ENCODE peak calls at places on chromosomes 12 and 14, in four cellular contexts. One of them, this sample, is unnamed.

GRCh38 chr12:10363922-10364838 is 25.7 kb downstream of the KLRK1 start:
- DNase-seq in IMR-90: peak
- DNase-seq in heart right ventricle: peak
- DNase-seq in lower lobe of right lung: no peak
- DNase-seq in this sample: peak

GRCh38 chr14:63524537-63525155 is 18.5 kb downstream of the PPP2R5E start:
- DNase-seq in lower lobe of right lung: no peak
- DNase-seq in IMR-90: no peak
- DNase-seq in heart right ventricle: no peak
- DNase-seq in this sample: no peak

GRCh38 chr12:14260011-14260993 is 105.2 kb upstream of the ATF7IP start:
- DNase-seq in heart right ventricle: peak
- DNase-seq in IMR-90: peak
- DNase-seq in lower lobe of right lung: peak
- DNase-seq in this sample: peak

GRCh38 chr14:22797017-22797917 is 18.0 kb downstream of the SLC7A7 start:
- DNase-seq in heart right ventricle: no peak
- DNase-seq in lower lobe of right lung: no peak
- DNase-seq in IMR-90: no peak
- DNase-seq in this sample: no peak

GRCh38 chr14:54383811-54384210 is 13.0 kb upstream of the CDKN3 start:
- DNase-seq in lower lobe of right lung: no peak
- DNase-seq in IMR-90: no peak
- DNase-seq in heart right ventricle: no peak
- DNase-seq in this sample: no peak

GRCh38 chr14:69480136-69480535 is 4.4 kb upstream of the PLEKHD1 start:
- DNase-seq in IMR-90: no peak
- DNase-seq in lower lobe of right lung: no peak
- DNase-seq in heart right ventricle: no peak
- DNase-seq in this sample: no peak

GRCh38 chr12:96047621-96048211 is 12.3 kb upstream of the LTA4H start:
- DNase-seq in lower lobe of right lung: peak
- DNase-seq in IMR-90: peak
- DNase-seq in heart right ventricle: no peak
- DNase-seq in this sample: peak

GRCh38 chr12:26100966-26101744 is 23.7 kb downstream of the BHLHE41 start:
- DNase-seq in heart right ventricle: no peak
- DNase-seq in lower lobe of right lung: no peak
- DNase-seq in IMR-90: no peak
- DNase-seq in this sample: no peak

GRCh38 chr12:66428261-66428660 is 126.0 kb downstream of the HELB start:
- DNase-seq in heart right ventricle: no peak
- DNase-seq in lower lobe of right lung: no peak
- DNase-seq in IMR-90: no peak
- DNase-seq in this sample: no peak

GRCh38 chr14:70709726-70710382 is 68.1 kb downstream of the TTC9 start:
- DNase-seq in lower lobe of right lung: no peak
- DNase-seq in heart right ventricle: no peak
- DNase-seq in IMR-90: no peak
- DNase-seq in this sample: no peak

GRCh38 chr12:1579626-1580025 is 14.8 kb downstream of the FBXL14 start:
- DNase-seq in heart right ventricle: no peak
- DNase-seq in IMR-90: peak
- DNase-seq in lower lobe of right lung: no peak
- DNase-seq in this sample: peak

GRCh38 chr14:34059925-34060746 is 109.3 kb upstream of the EGLN3 start:
- DNase-seq in heart right ventricle: peak
- DNase-seq in lower lobe of right lung: peak
- DNase-seq in IMR-90: peak
- DNase-seq in this sample: peak

GRCh38 chr14:32702571-32702970 is 236.1 kb upstream of the NPAS3 start:
- DNase-seq in lower lobe of right lung: peak
- DNase-seq in IMR-90: no peak
- DNase-seq in heart right ventricle: peak
- DNase-seq in this sample: no peak

GRCh38 chr12:67430708-67431335 is 161.7 kb downstream of the CAND1 start:
- DNase-seq in IMR-90: no peak
- DNase-seq in heart right ventricle: peak
- DNase-seq in lower lobe of right lung: no peak
- DNase-seq in this sample: peak

GRCh38 chr12:106760184-106760531 is 14.3 kb upstream of the RIC8B start:
- DNase-seq in heart right ventricle: no peak
- DNase-seq in lower lobe of right lung: peak
- DNase-seq in IMR-90: peak
- DNase-seq in this sample: no peak

GRCh38 chr12:56634242-56634836 is 4.2 kb upstream of the BAZ2A start:
- DNase-seq in IMR-90: no peak
- DNase-seq in lower lobe of right lung: peak
- DNase-seq in heart right ventricle: no peak
- DNase-seq in this sample: no peak

GRCh38 chr12:57775563-57776246 is 3.3 kb downstream of the EEF1AKMT3 start:
- DNase-seq in heart right ventricle: no peak
- DNase-seq in lower lobe of right lung: no peak
- DNase-seq in IMR-90: no peak
- DNase-seq in this sample: no peak

GRCh38 chr14:102508774-102509743 is 517 bp downstream of the ANKRD9 start:
- DNase-seq in lower lobe of right lung: peak
- DNase-seq in IMR-90: peak
- DNase-seq in heart right ventricle: peak
- DNase-seq in this sample: peak

GRCh38 chr14:67285876-67286452 is 44.7 kb downstream of the PALS1 start:
- DNase-seq in IMR-90: peak
- DNase-seq in lower lobe of right lung: no peak
- DNase-seq in heart right ventricle: no peak
- DNase-seq in this sample: peak

GRCh38 chr14:53509227-53509822 is 356.2 kb upstream of the DDHD1 start:
- DNase-seq in IMR-90: peak
- DNase-seq in lower lobe of right lung: no peak
- DNase-seq in heart right ventricle: peak
- DNase-seq in this sample: peak

GRCh38 chr12:112950701-112951100 is 12.4 kb downstream of the OAS3 start:
- DNase-seq in IMR-90: no peak
- DNase-seq in heart right ventricle: no peak
- DNase-seq in lower lobe of right lung: no peak
- DNase-seq in this sample: no peak

GRCh38 chr12:12976366-12976765 is 23.7 kb downstream of the HEBP1 start:
- DNase-seq in lower lobe of right lung: no peak
- DNase-seq in IMR-90: peak
- DNase-seq in heart right ventricle: no peak
- DNase-seq in this sample: peak

GRCh38 chr12:131735863-131736806 is 25.2 kb downstream of the SFSWAP start:
- DNase-seq in heart right ventricle: no peak
- DNase-seq in IMR-90: no peak
- DNase-seq in lower lobe of right lung: no peak
- DNase-seq in this sample: no peak

GRCh38 chr14:93493054-93493453 is 62.3 kb downstream of the UNC79 start:
- DNase-seq in lower lobe of right lung: no peak
- DNase-seq in IMR-90: no peak
- DNase-seq in heart right ventricle: no peak
- DNase-seq in this sample: no peak

GRCh38 chr14:61341275-61342210 is 20.2 kb downstream of the PRKCH start:
- DNase-seq in heart right ventricle: no peak
- DNase-seq in lower lobe of right lung: no peak
- DNase-seq in IMR-90: no peak
- DNase-seq in this sample: no peak

GRCh38 chr12:71900091-71900490 is 38.6 kb upstream of the TPH2 start:
- DNase-seq in heart right ventricle: no peak
- DNase-seq in lower lobe of right lung: no peak
- DNase-seq in IMR-90: peak
- DNase-seq in this sample: peak

GRCh38 chr14:73741876-73742519 is 27.8 kb upstream of the PNMA1 start:
- DNase-seq in heart right ventricle: no peak
- DNase-seq in IMR-90: no peak
- DNase-seq in lower lobe of right lung: no peak
- DNase-seq in this sample: no peak

GRCh38 chr12:95446511-95446910 is 27.4 kb upstream of the METAP2 start:
- DNase-seq in lower lobe of right lung: peak
- DNase-seq in IMR-90: peak
- DNase-seq in heart right ventricle: peak
- DNase-seq in this sample: peak

GRCh38 chr14:92352158-92352985 is 29.4 kb downstream of the SLC24A4 start:
- DNase-seq in lower lobe of right lung: no peak
- DNase-seq in IMR-90: no peak
- DNase-seq in heart right ventricle: no peak
- DNase-seq in this sample: peak

GRCh38 chr12:128587918-128588317 is 235.8 kb downstream of the SLC15A4 start:
- DNase-seq in lower lobe of right lung: no peak
- DNase-seq in heart right ventricle: no peak
- DNase-seq in IMR-90: no peak
- DNase-seq in this sample: no peak

GRCh38 chr12:57518920-57519757 is 1.2 kb downstream of the DDIT3 start:
- DNase-seq in lower lobe of right lung: no peak
- DNase-seq in IMR-90: peak
- DNase-seq in heart right ventricle: no peak
- DNase-seq in this sample: peak

GRCh38 chr14:89870335-89870734 is 84.2 kb downstream of the EFCAB11 start:
- DNase-seq in lower lobe of right lung: no peak
- DNase-seq in heart right ventricle: no peak
- DNase-seq in IMR-90: peak
- DNase-seq in this sample: no peak
- TF ChIP-seq CTCF in lower lobe of right lung: no peak
- TF ChIP-seq CTCF in heart right ventricle: no peak
- TF ChIP-seq CTCF in IMR-90: no peak
- TF ChIP-seq CTCF in this sample: no peak

GRCh38 chr12:53954694-53955035 is at the start of gene HOXC12:
- DNase-seq in heart right ventricle: no peak
- DNase-seq in lower lobe of right lung: no peak
- DNase-seq in IMR-90: no peak
- DNase-seq in this sample: no peak
- TF ChIP-seq CTCF in heart right ventricle: no peak
- TF ChIP-seq CTCF in lower lobe of right lung: no peak
- TF ChIP-seq CTCF in IMR-90: no peak
- TF ChIP-seq CTCF in this sample: no peak

GRCh38 chr12:110048242-110049027 is at the start of gene C12orf76:
- DNase-seq in heart right ventricle: peak
- DNase-seq in IMR-90: peak
- DNase-seq in lower lobe of right lung: peak
- DNase-seq in this sample: peak
- TF ChIP-seq CTCF in heart right ventricle: no peak
- TF ChIP-seq CTCF in IMR-90: no peak
- TF ChIP-seq CTCF in lower lobe of right lung: no peak
- TF ChIP-seq CTCF in this sample: no peak

DNA sequence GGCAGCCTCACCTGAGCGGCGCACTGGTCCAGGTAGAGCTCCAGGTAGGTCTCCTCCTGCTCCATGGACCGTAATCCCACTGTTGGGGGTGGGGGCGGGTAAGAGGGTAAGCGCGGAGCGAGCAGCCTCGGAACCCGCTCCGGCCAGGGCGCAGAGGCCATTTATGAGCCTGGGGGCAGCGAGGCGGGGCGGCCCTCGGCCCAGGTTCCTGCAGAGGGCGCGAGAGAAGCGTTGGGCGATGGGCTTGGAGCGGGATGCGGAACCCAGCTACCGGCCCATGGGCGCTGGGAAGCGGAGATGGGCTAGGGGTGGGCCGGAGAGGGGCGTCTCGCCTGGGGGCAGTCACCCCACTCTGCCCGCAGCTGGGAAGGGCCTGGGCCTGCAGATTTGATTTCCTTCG is at the start of gene TBPL2:
- DNase-seq in lower lobe of right lung: no peak
- DNase-seq in IMR-90: no peak
- DNase-seq in heart right ventricle: no peak
- DNase-seq in this sample: no peak
- TF ChIP-seq CTCF in lower lobe of right lung: no peak
- TF ChIP-seq CTCF in IMR-90: peak
- TF ChIP-seq CTCF in heart right ventricle: peak
- TF ChIP-seq CTCF in this sample: peak

DNA sequence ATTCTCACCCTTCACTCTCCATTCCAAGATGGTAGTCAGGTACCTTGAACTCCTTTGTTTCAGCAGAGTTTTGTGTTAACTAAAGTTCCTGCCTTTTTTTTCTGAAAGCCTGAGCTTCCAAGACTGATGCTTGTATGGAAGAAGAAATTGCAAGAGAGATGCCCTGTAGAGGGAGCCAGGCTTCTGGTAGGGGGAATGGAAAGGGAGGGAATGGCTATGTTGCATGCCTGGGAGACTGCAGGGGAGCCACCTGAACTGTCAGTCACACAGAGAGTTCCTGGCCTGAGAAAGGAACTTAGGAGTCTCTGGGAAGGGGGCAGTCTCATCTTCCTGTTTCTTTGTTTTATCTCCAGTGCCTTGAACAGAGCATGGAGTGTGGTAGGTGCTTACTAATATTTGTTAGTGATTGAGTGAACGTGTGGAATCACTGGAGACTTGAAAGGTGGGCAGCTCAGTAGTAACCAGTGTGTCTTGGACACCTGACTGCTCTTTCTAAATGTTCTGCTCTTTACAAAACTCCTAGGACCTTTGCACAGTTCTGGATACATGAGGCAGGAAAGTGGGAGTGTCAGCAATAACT is 132.2 kb downstream of the ANO4 start:
- DNase-seq in heart right ventricle: no peak
- DNase-seq in lower lobe of right lung: no peak
- DNase-seq in IMR-90: peak
- DNase-seq in this sample: no peak
- TF ChIP-seq CTCF in heart right ventricle: no peak
- TF ChIP-seq CTCF in lower lobe of right lung: no peak
- TF ChIP-seq CTCF in IMR-90: peak
- TF ChIP-seq CTCF in this sample: peak

GRCh38 chr14:29486132-29486531 is 441.5 kb downstream of the PRKD1 start:
- DNase-seq in lower lobe of right lung: no peak
- DNase-seq in heart right ventricle: no peak
- DNase-seq in IMR-90: no peak
- DNase-seq in this sample: no peak
- TF ChIP-seq CTCF in lower lobe of right lung: no peak
- TF ChIP-seq CTCF in heart right ventricle: no peak
- TF ChIP-seq CTCF in IMR-90: no peak
- TF ChIP-seq CTCF in this sample: no peak